ENCODE peak calls at places on chromosomes 3 and 15, in nine cellular contexts. One of them, this sample, is unnamed.

GRCh38 chr15:95464091-95464888 is 866.2 kb upstream of the NR2F2 start:
- DNase-seq in retinal pigment epithelial cell: no peak
- DNase-seq in PC-9: no peak
- DNase-seq in adrenal gland: peak; percentile 46
- DNase-seq in epithelial cell of esophagus: no peak
- DNase-seq in astrocyte of the spinal cord: peak; percentile 46
- DNase-seq in upper lobe of right lung: no peak
- DNase-seq in pancreas: peak; percentile 11
- DNase-seq in ovary: peak; percentile 81
- DNase-seq in this sample: no peak

GRCh38 chr3:113573728-113574127 is 41.4 kb downstream of the SIDT1 start:
- DNase-seq in retinal pigment epithelial cell: no peak
- DNase-seq in PC-9: no peak
- DNase-seq in adrenal gland: no peak
- DNase-seq in epithelial cell of esophagus: no peak
- DNase-seq in astrocyte of the spinal cord: no peak
- DNase-seq in upper lobe of right lung: no peak
- DNase-seq in pancreas: no peak
- DNase-seq in ovary: no peak
- DNase-seq in this sample: no peak

GRCh38 chr3:111484666-111485065 is 57.3 kb upstream of the CD96 start:
- DNase-seq in retinal pigment epithelial cell: peak; percentile 84
- DNase-seq in PC-9: no peak
- DNase-seq in adrenal gland: no peak
- DNase-seq in epithelial cell of esophagus: no peak
- DNase-seq in astrocyte of the spinal cord: peak; percentile 26
- DNase-seq in upper lobe of right lung: no peak
- DNase-seq in pancreas: no peak
- DNase-seq in ovary: no peak
- DNase-seq in this sample: no peak

GRCh38 chr15:71677352-71677751 is 133.0 kb upstream of the NR2E3 start:
- DNase-seq in retinal pigment epithelial cell: no peak
- DNase-seq in PC-9: no peak
- DNase-seq in adrenal gland: peak; percentile 32
- DNase-seq in epithelial cell of esophagus: no peak
- DNase-seq in astrocyte of the spinal cord: no peak
- DNase-seq in upper lobe of right lung: no peak
- DNase-seq in pancreas: no peak
- DNase-seq in ovary: no peak
- DNase-seq in this sample: peak; percentile 8

GRCh38 chr3:145266368-145266767 is 894.6 kb downstream of the PLOD2 start:
- DNase-seq in retinal pigment epithelial cell: no peak
- DNase-seq in PC-9: no peak
- DNase-seq in adrenal gland: no peak
- DNase-seq in epithelial cell of esophagus: no peak
- DNase-seq in astrocyte of the spinal cord: no peak
- DNase-seq in upper lobe of right lung: no peak
- DNase-seq in pancreas: no peak
- DNase-seq in ovary: no peak
- DNase-seq in this sample: peak; percentile 12

GRCh38 chr3:118171236-118171852 is 863.3 kb downstream of the IGSF11 start:
- DNase-seq in retinal pigment epithelial cell: no peak
- DNase-seq in PC-9: no peak
- DNase-seq in adrenal gland: no peak
- DNase-seq in epithelial cell of esophagus: no peak
- DNase-seq in astrocyte of the spinal cord: no peak
- DNase-seq in upper lobe of right lung: no peak
- DNase-seq in pancreas: no peak
- DNase-seq in ovary: no peak
- DNase-seq in this sample: no peak

GRCh38 chr3:120062474-120062873 is 31.8 kb downstream of the GSK3B start:
- DNase-seq in retinal pigment epithelial cell: no peak
- DNase-seq in PC-9: no peak
- DNase-seq in adrenal gland: no peak
- DNase-seq in epithelial cell of esophagus: no peak
- DNase-seq in astrocyte of the spinal cord: no peak
- DNase-seq in upper lobe of right lung: no peak
- DNase-seq in pancreas: no peak
- DNase-seq in ovary: no peak
- DNase-seq in this sample: no peak

GRCh38 chr3:41668366-41668765 is 293.5 kb downstream of the ULK4 start:
- DNase-seq in retinal pigment epithelial cell: no peak
- DNase-seq in PC-9: no peak
- DNase-seq in adrenal gland: no peak
- DNase-seq in epithelial cell of esophagus: no peak
- DNase-seq in astrocyte of the spinal cord: no peak
- DNase-seq in upper lobe of right lung: no peak
- DNase-seq in pancreas: no peak
- DNase-seq in ovary: no peak
- DNase-seq in this sample: no peak

GRCh38 chr3:133699903-133700302 is 38.2 kb upstream of the TOPBP1 start:
- DNase-seq in retinal pigment epithelial cell: no peak
- DNase-seq in PC-9: no peak
- DNase-seq in adrenal gland: no peak
- DNase-seq in epithelial cell of esophagus: no peak
- DNase-seq in astrocyte of the spinal cord: no peak
- DNase-seq in upper lobe of right lung: no peak
- DNase-seq in pancreas: no peak
- DNase-seq in ovary: no peak
- DNase-seq in this sample: no peak
- TF ChIP-seq CTCF in retinal pigment epithelial cell: no peak
- TF ChIP-seq CTCF in PC-9: no peak
- TF ChIP-seq CTCF in adrenal gland: no peak
- TF ChIP-seq CTCF in epithelial cell of esophagus: no peak
- TF ChIP-seq CTCF in astrocyte of the spinal cord: no peak
- TF ChIP-seq CTCF in upper lobe of right lung: no peak
- TF ChIP-seq CTCF in pancreas: no peak
- TF ChIP-seq CTCF in ovary: no peak
- TF ChIP-seq CTCF in this sample: no peak

GRCh38 chr3:13544951-13545651 is 3.8 kb upstream of the FBLN2 start:
- DNase-seq in retinal pigment epithelial cell: no peak
- DNase-seq in PC-9: no peak
- DNase-seq in adrenal gland: no peak
- DNase-seq in epithelial cell of esophagus: no peak
- DNase-seq in astrocyte of the spinal cord: no peak
- DNase-seq in upper lobe of right lung: no peak
- DNase-seq in pancreas: no peak
- DNase-seq in ovary: no peak
- DNase-seq in this sample: no peak

GRCh38 chr3:13545952-13546454 is 2.9 kb upstream of the FBLN2 start:
- DNase-seq in retinal pigment epithelial cell: no peak
- DNase-seq in PC-9: no peak
- DNase-seq in adrenal gland: no peak
- DNase-seq in epithelial cell of esophagus: no peak
- DNase-seq in astrocyte of the spinal cord: no peak
- DNase-seq in upper lobe of right lung: no peak
- DNase-seq in pancreas: no peak
- DNase-seq in ovary: no peak
- DNase-seq in this sample: no peak

GRCh38 chr3:13542142-13542541 is 6.8 kb upstream of the FBLN2 start:
- DNase-seq in retinal pigment epithelial cell: no peak
- DNase-seq in PC-9: no peak
- DNase-seq in adrenal gland: no peak
- DNase-seq in epithelial cell of esophagus: no peak
- DNase-seq in astrocyte of the spinal cord: no peak
- DNase-seq in upper lobe of right lung: no peak
- DNase-seq in pancreas: no peak
- DNase-seq in ovary: no peak
- DNase-seq in this sample: no peak

GRCh38 chr3:13543251-13543650 is 5.7 kb upstream of the FBLN2 start:
- DNase-seq in retinal pigment epithelial cell: peak; percentile 62
- DNase-seq in PC-9: peak; percentile 54
- DNase-seq in adrenal gland: peak; percentile 26
- DNase-seq in epithelial cell of esophagus: peak; percentile 74
- DNase-seq in astrocyte of the spinal cord: peak; percentile 86
- DNase-seq in upper lobe of right lung: no peak
- DNase-seq in pancreas: no peak
- DNase-seq in ovary: no peak
- DNase-seq in this sample: no peak

DNA sequence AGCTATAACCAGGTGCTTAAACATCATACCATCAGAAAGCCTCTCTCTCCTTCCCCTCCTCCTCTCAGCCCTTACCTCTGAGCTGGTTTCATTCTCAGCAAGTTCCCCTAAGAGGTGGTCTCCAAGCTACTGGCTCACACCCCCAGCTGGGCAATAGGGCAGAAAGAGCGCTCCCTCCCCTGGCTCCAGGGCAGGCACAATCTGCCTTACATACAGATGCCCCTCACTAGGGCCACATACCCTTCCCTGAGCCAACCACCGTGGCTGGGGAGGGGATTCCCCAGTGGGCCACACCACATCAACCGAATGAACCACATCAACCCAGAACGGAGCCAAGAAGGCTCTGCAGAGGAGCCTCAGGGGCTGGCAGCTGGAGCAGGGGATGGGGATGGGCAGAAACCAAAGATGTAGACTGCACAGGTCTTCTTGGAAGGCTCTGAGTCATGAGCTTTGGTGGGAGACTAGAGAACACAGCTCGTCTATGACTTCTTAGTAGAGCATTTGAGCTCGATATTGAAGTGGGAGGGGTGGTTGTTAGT is 4.6 kb upstream of the FBLN2 start:
- DNase-seq in retinal pigment epithelial cell: peak; percentile 36
- DNase-seq in PC-9: no peak
- DNase-seq in adrenal gland: no peak
- DNase-seq in epithelial cell of esophagus: peak; percentile 76
- DNase-seq in astrocyte of the spinal cord: peak; percentile 85
- DNase-seq in upper lobe of right lung: no peak
- DNase-seq in pancreas: no peak
- DNase-seq in ovary: no peak
- DNase-seq in this sample: no peak
- H3K4me3 ChIP-seq in retinal pigment epithelial cell: no peak overlapping the region
- H3K4me3 ChIP-seq in PC-9: no peak overlapping the region
- H3K4me3 ChIP-seq in adrenal gland: no peak overlapping the region
- H3K4me3 ChIP-seq in epithelial cell of esophagus: no peak overlapping the region
- H3K4me3 ChIP-seq in astrocyte of the spinal cord: no peak overlapping the region
- H3K4me3 ChIP-seq in upper lobe of right lung: no peak overlapping the region
- H3K4me3 ChIP-seq in pancreas: no peak overlapping the region
- H3K4me3 ChIP-seq in ovary: no peak overlapping the region
- H3K4me3 ChIP-seq in this sample: no peak overlapping the region

DNA sequence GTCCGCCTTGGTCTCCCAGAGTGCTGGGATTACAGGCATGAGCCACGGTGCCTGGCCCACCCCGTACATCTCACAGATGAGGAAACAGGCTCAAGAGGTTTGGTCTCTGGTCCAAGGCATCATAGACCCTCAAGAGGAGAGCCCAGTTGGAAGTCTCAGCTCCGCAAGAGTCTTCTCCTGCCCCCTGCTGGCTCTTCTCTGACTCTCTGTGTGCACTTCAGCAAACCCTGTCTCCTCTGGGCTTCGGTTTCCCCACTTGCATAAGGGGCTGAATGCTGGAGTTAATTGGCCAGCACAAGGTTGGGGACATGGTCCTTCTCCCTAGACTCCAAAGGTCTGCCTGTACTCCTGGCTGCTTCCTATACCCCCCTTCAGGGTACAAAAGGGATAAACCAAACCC is 3.9 kb downstream of the MST1R start:
- DNase-seq in retinal pigment epithelial cell: no peak
- DNase-seq in PC-9: no peak
- DNase-seq in adrenal gland: peak; percentile 16
- DNase-seq in epithelial cell of esophagus: peak; percentile 25
- DNase-seq in astrocyte of the spinal cord: no peak
- DNase-seq in upper lobe of right lung: no peak
- DNase-seq in pancreas: no peak
- DNase-seq in ovary: no peak
- DNase-seq in this sample: peak; percentile 39
- TF ChIP-seq CTCF in retinal pigment epithelial cell: peak; percentile 37
- TF ChIP-seq CTCF in PC-9: no peak
- TF ChIP-seq CTCF in adrenal gland: no peak
- TF ChIP-seq CTCF in epithelial cell of esophagus: no peak
- TF ChIP-seq CTCF in astrocyte of the spinal cord: peak; percentile 47
- TF ChIP-seq CTCF in upper lobe of right lung: peak; percentile 9
- TF ChIP-seq CTCF in pancreas: no peak
- TF ChIP-seq CTCF in ovary: no peak
- TF ChIP-seq CTCF in this sample: peak; percentile 30

DNA sequence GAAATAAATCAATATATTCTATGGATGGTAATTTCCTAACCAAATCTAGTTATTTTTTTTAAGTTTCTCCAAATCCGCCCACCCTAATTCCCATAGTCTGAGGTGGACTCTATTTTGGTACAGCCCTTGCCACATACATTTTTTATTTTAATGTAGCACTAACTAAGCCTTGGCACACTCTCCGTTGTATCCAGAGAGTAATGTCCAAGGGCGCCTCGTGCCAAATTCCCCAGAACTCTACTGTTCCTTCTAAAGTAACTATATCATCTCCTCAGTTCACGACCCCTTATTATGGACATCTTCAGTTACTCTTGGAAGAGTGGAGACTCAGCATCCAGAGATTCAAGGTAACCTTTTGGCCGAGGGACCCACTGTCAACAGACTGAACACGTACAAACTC is 1.3 kb downstream of the VGLL3 start:
- DNase-seq in retinal pigment epithelial cell: no peak
- DNase-seq in PC-9: no peak
- DNase-seq in adrenal gland: no peak
- DNase-seq in epithelial cell of esophagus: no peak
- DNase-seq in astrocyte of the spinal cord: peak; percentile 29
- DNase-seq in upper lobe of right lung: no peak
- DNase-seq in pancreas: no peak
- DNase-seq in ovary: no peak
- DNase-seq in this sample: no peak
- H3K4me3 ChIP-seq in retinal pigment epithelial cell: peak overlapping the region; percentile 82
- H3K4me3 ChIP-seq in PC-9: peak overlapping the region; percentile 67
- H3K4me3 ChIP-seq in adrenal gland: no peak overlapping the region
- H3K4me3 ChIP-seq in epithelial cell of esophagus: peak overlapping the region; percentile 70
- H3K4me3 ChIP-seq in astrocyte of the spinal cord: peak overlapping the region; percentile 85
- H3K4me3 ChIP-seq in upper lobe of right lung: peak overlapping the region; percentile 57
- H3K4me3 ChIP-seq in pancreas: peak overlapping the region; percentile 75
- H3K4me3 ChIP-seq in ovary: peak overlapping the region; percentile 70
- H3K4me3 ChIP-seq in this sample: no peak overlapping the region